ENCODE peak calls at places on chromosomes 12 and 14, in ten cellular contexts. C is sigmoid colon, Q is IMR-90, G is H54, I is adrenal gland, S is HCT116, X is Peyer's patch, L is uterus, J is lower leg skin, P is spleen. M is an unnamed sample.

GRCh38 chr14:75044760-75045159 is 6.5 kb downstream of the MLH3 start:
- DNase-seq in C (no peak), Q (peak), G (no peak), I (no peak), S (no peak), X (no peak), L (no peak), J (no peak), P (no peak), M (no peak)

GRCh38 chr12:57745485-57745881 is 644 bp downstream of the TSPAN31 start:
- DNase-seq in C (peak), Q (peak), G (no peak), I (no peak), S (no peak), X (no peak), L (no peak), J (peak), P (peak), M (no peak)

GRCh38 chr12:1660304-1661187 is 30.3 kb upstream of the ADIPOR2 start:
- DNase-seq in C (peak), Q (no peak), G (no peak), I (peak), S (no peak), X (peak), L (peak), J (peak), P (no peak), M (peak)

GRCh38 chr14:37179896-37180502 is 7.6 kb upstream of the SLC25A21 start:
- DNase-seq in C (no peak), Q (peak), G (no peak), I (no peak), S (no peak), X (no peak), L (no peak), J (no peak), P (no peak), M (no peak)

GRCh38 chr12:89862511-89863331 is 154.1 kb upstream of the ATP2B1 start:
- DNase-seq in C (no peak), Q (no peak), G (no peak), I (peak), S (no peak), X (peak), L (no peak), J (no peak), P (peak), M (peak)

GRCh38 chr14:69268223-69268622 is 8.3 kb downstream of the GALNT16 start:
- DNase-seq in C (no peak), Q (peak), G (no peak), I (no peak), S (no peak), X (no peak), L (no peak), J (no peak), P (no peak), M (no peak)

GRCh38 chr12:53482626-53483165 is 16.6 kb downstream of the MAP3K12 start:
- DNase-seq in C (peak), Q (no peak), G (no peak), I (peak), S (no peak), X (peak), L (no peak), J (no peak), P (no peak), M (no peak)

GRCh38 chr14:79825046-79825521 is 386.2 kb downstream of the DIO2 start:
- DNase-seq in C (no peak), Q (peak), G (no peak), I (no peak), S (no peak), X (no peak), L (no peak), J (no peak), P (no peak), M (peak)

GRCh38 chr14:72961579-72962335 is 35.5 kb downstream of the DCAF4 start:
- DNase-seq in C (no peak), Q (peak), G (peak), I (no peak), S (peak), X (no peak), L (no peak), J (no peak), P (no peak), M (no peak)

DNA sequence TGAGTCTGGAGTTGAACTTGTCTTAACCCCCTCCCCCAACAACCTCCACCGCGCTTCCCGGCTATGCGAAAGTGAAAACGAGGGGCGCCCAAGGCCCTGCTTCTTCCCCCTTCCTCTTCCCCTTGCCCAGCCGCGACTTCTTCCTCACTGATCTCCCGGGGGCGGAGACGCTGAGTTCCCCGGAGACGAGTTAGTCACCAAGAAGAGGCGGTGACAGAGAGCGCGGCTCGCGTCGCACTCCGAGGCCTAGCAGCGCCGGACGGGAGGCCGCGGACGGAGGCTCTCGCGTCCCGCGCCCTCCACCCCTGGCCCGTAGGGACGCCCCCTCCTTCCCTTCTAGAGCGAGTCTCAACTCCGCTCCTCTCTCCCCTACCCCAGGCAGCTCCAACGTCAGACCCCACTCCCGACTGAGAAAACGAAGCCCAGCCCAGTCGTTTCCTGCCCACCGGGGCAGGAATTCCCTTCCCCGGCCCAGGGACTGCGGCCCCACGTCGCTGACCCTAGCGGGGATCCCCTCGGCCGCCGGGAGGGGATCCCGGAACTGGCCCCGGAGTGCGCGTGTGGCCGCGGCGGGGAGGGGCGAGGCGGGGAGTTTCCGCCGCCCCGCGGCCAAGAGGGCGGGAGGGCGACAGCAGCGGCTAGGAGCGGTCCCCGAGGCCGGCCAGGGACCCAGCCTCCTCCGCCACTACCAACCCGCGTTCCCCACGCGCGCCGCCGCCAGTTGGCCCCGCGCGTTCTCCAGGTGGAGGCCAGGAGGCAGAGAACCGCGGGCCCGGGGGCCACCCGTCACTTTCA is 1.4 kb downstream of the BAZ1A start:
- DNase-seq in C (peak), Q (no peak), G (peak), I (peak), S (peak), X (peak), L (peak), J (peak), P (peak), M (peak)
- TF ChIP-seq POLR2A in C (peak), Q (peak), G (no peak), I (peak), S (peak), X (peak), L (peak), J (no peak), P (peak), M (peak)

GRCh38 chr12:92546826-92547348 is 155.9 kb upstream of the PLEKHG7 start:
- DNase-seq in C (no peak), Q (no peak), G (no peak), I (no peak), S (no peak), X (no peak), L (no peak), J (no peak), P (no peak), M (no peak)

GRCh38 chr12:92544321-92544720 is 158.5 kb upstream of the PLEKHG7 start:
- DNase-seq in C (no peak), Q (no peak), G (no peak), I (no peak), S (no peak), X (no peak), L (no peak), J (no peak), P (no peak), M (no peak)

GRCh38 chr12:92543872-92544271 is 158.9 kb upstream of the PLEKHG7 start:
- DNase-seq in C (no peak), Q (peak), G (no peak), I (no peak), S (no peak), X (no peak), L (no peak), J (no peak), P (no peak), M (no peak)

GRCh38 chr12:92547906-92548305 is 154.9 kb upstream of the PLEKHG7 start:
- DNase-seq in C (no peak), Q (no peak), G (no peak), I (peak), S (no peak), X (no peak), L (no peak), J (no peak), P (no peak), M (no peak)

DNA sequence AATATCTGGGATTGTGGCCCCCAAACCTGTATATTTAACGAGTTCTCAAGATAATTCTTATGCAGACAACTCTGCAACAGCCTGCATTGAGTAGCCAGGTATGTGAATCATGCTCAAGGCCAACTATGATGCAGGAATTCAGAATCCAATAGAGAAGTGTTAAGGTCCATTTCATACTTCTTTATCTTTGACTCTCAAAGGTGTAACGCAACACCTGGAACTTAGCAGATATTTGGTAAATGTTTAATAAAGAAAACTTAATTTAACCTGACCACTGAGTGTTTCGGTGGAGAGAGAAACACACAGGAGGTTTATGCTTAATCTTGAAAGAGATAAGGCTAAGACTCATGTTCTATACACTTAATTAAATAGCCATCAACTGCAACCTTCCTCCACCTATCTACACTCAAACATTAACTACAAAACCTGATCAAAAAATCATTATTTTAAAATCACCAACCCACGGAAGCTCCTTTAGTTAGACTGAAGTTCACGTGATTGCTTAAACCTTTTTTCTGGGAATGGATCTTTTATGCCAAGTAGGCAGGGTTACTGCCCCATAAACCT is 156.4 kb upstream of the PLEKHG7 start:
- DNase-seq in C (no peak), Q (no peak), G (no peak), I (no peak), S (no peak), X (no peak), L (no peak), J (no peak), P (no peak), M (no peak)
- TF ChIP-seq POLR2A in C (no peak), Q (no peak), G (no peak), I (no peak), S (no peak), X (no peak), L (no peak), J (no peak), P (no peak), M (no peak)

GRCh38 chr12:51975196-51975595 is 23.7 kb downstream of the ACVR1B start:
- DNase-seq in C (no peak), Q (no peak), G (no peak), I (peak), S (no peak), X (no peak), L (no peak), J (no peak), P (no peak), M (no peak)
- TF ChIP-seq POLR2A in C (no peak), Q (no peak), G (no peak), I (no peak), S (no peak), X (no peak), L (no peak), J (no peak), P (no peak), M (no peak)

DNA sequence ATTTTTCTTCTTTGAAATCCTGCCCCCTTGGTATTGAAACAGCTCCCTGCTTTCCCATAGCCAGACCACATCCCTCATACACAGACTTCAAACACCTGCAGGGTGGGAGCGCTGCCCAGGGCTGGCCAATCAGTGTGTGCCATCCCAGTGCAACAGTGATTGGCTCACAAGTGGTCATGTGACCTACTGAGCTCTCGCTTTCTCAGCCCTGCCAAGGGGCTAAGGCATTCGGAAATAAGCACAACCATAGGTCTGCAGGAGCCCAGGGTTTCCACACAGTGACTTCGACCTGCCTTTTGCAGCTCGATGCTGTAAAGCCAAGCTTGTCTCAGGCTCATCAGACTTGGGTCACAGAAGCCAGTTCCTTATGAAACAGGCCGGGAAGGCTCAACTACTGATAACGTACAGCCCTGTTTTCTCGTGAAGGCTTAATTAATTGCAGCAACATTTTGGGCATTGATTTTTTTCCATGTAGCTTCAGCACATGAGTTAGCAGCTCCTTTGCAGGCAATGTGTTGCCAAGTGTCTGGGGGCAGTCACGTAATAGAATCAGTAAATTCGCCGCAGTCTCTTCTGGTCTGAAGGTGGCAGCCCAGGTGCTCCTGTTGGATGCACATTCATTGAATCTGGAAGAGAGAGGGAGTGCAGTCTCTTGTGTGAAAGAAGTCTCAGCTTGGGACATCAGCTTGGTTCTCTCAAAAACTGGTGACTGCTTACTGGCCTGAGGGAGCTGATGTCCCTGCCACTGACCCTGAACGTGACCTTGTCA is 1091.8 kb downstream of the AACS start:
- DNase-seq in C (no peak), Q (no peak), G (no peak), I (peak), S (no peak), X (no peak), L (no peak), J (no peak), P (no peak), M (no peak)
- TF ChIP-seq POLR2A in C (no peak), Q (no peak), G (no peak), I (no peak), S (no peak), X (no peak), L (no peak), J (no peak), P (no peak), M (no peak)

DNA sequence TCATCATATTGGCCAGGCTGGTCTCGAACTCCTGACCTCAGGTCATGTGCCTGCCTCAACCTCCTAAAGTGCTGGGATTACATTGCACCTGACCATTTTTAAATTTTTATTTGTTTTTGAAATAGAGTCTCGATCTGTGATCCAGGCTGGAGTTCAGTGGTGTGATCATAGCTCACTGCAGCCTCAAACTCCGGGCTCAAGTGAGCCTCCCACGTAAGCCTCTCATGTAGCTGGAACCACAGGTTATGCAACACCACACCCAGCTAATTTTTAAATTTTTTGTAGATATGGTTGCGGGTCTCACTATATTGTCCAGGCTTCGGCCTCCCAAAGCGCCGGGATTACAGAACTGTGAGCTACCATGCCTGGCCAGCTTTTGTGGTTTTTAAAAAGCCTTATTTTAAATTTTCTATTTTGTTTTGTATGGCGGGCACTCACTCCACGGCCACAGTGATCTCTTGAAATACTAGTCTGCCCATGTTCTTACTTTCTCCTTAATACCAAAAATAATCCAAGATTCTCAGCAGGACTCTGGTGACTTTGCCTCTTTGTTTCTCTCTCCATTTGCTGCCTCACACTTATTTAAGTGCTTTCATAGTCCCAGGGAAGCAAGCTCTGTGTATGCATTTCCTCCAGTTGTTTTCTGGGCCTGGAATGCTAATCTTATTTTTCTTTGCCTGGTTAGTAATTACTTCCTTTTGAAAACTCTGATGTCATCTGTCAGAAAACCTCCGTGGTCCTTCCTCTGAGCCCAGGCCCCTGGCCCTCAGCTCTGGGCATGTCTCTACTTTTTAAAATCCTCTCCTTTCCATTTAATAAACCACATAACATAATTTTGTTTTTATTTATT is 2.0 kb upstream of the DRAM1 start:
- DNase-seq in C (no peak), Q (peak), G (no peak), I (no peak), S (no peak), X (no peak), L (no peak), J (peak), P (no peak), M (no peak)
- TF ChIP-seq POLR2A in C (no peak), Q (no peak), G (no peak), I (no peak), S (no peak), X (no peak), L (no peak), J (no peak), P (no peak), M (no peak)

GRCh38 chr14:104285483-104285790 is 147.1 kb downstream of the KIF26A start:
- DNase-seq in C (peak), Q (no peak), G (no peak), I (no peak), S (no peak), X (no peak), L (no peak), J (no peak), P (no peak), M (no peak)
- TF ChIP-seq POLR2A in C (no peak), Q (no peak), G (no peak), I (no peak), S (no peak), X (no peak), L (no peak), J (no peak), P (no peak), M (no peak)

GRCh38 chr12:132385375-132385774 is 56.0 kb upstream of the GALNT9 start:
- DNase-seq in C (no peak), Q (no peak), G (no peak), I (no peak), S (no peak), X (no peak), L (no peak), J (no peak), P (no peak), M (no peak)

GRCh38 chr12:132388379-132389015 is 59.1 kb upstream of the GALNT9 start:
- DNase-seq in C (peak), Q (no peak), G (no peak), I (no peak), S (no peak), X (no peak), L (no peak), J (peak), P (peak), M (no peak)

GRCh38 chr12:132386926-132387497 is 57.6 kb upstream of the GALNT9 start:
- DNase-seq in C (peak), Q (no peak), G (no peak), I (no peak), S (no peak), X (no peak), L (no peak), J (no peak), P (no peak), M (no peak)

GRCh38 chr12:132384916-132385315 is 55.5 kb upstream of the GALNT9 start:
- DNase-seq in C (no peak), Q (no peak), G (no peak), I (no peak), S (no peak), X (no peak), L (no peak), J (no peak), P (peak), M (no peak)

DNA sequence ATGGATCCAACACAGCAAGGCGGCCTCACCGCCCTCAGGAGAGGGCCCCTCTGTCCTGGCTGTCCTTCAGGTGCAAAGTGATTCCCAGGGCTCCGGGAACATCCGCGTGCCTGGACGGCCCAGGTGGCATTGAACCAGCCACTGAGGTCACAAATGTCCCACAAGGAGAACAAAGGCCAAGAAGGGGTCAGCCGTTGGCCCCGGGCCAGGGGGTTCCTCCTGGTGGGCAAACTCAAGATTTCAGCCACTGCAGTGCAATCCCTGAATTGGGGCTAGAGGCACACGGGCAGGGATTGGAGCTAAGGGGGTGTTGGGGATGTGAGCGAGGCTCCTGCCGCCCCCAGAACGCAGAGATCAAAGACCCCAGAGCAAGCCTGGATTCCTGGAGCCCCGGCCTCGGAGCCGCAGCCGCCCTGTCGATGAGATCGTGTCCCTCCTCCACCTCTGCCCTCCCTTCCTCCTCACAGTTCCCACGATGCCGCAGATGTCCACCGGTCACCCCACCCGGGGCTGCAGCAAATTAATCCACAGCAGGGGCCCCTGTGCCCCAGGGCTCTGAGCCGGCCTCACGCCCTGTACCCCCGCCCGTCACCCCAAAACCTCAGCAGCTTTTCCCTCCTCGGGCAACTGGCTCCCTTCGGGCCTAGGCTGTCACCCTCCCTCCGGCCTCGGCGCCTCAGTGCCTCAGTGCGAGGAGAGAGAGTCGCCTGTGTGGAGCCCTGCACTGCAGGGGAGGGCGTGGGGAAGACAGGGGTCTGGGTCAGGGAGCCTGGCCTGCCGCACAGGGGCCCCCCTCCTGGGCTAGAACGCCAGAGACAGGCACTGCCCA is 56.7 kb upstream of the GALNT9 start:
- DNase-seq in C (peak), Q (no peak), G (no peak), I (no peak), S (no peak), X (no peak), L (no peak), J (no peak), P (peak), M (no peak)
- TF ChIP-seq POLR2A in C (no peak), Q (no peak), G (no peak), I (no peak), S (no peak), X (no peak), L (no peak), J (no peak), P (no peak), M (no peak)